ENCODE peak calls at places on chromosomes 7 and 10, in seven cellular contexts. H, V, R, U, S, X and N are unnamed samples.

GRCh38 chr7:135664046-135664589 is 1.8 kb downstream of the STMP1 start:
- DNase-seq in H (peak; percentile 43), S (no peak), U (no peak), X (no peak), R (no peak), V (peak; percentile 53), N (no peak)

GRCh38 chr10:96673318-96674099 is 46.8 kb downstream of the PIK3AP1 start:
- DNase-seq in R (no peak), H (no peak), X (peak; percentile 54), S (no peak), U (no peak), V (no peak), N (no peak)

GRCh38 chr10:13592306-13592705 is 5.5 kb downstream of the PRPF18 start:
- DNase-seq in U (no peak), V (no peak), H (no peak), X (no peak), S (no peak), R (no peak), N (no peak)

GRCh38 chr10:20029523-20029922 is 213.3 kb downstream of the PLXDC2 start:
- DNase-seq in X (no peak), U (no peak), S (no peak), H (no peak), V (no peak), R (no peak), N (no peak)

GRCh38 chr7:48126037-48126436 is 37.0 kb downstream of the UPP1 start:
- DNase-seq in X (no peak), V (no peak), H (no peak), S (no peak), R (no peak), U (no peak), N (no peak)

GRCh38 chr10:127384532-127384931 is 164.6 kb upstream of the NPS start:
- DNase-seq in H (no peak), X (no peak), V (no peak), S (no peak), R (no peak), U (no peak), N (no peak)

GRCh38 chr10:33263453-33263852 is 71.0 kb downstream of the NRP1 start:
- DNase-seq in V (no peak), U (no peak), H (peak; percentile 44), S (no peak), R (no peak), X (no peak), N (no peak)

GRCh38 chr10:688621-689426 is 644 bp downstream of the DIP2C start:
- DNase-seq in U (no peak), V (peak; percentile 34), H (peak; percentile 36), X (peak; percentile 39), R (peak; percentile 68), S (no peak), N (peak; percentile 21)

GRCh38 chr10:71453186-71453585 is 56.5 kb downstream of the CDH23 start:
- DNase-seq in H (no peak), R (no peak), S (no peak), U (no peak), X (no peak), V (no peak), N (no peak)

GRCh38 chr10:31803606-31804195 is 124.9 kb downstream of the ARHGAP12 start:
- DNase-seq in X (no peak), V (no peak), R (no peak), S (no peak), H (no peak), U (no peak), N (no peak)

GRCh38 chr7:108225531-108226181 is 95.5 kb upstream of the LAMB4 start:
- DNase-seq in R (no peak), U (no peak), X (no peak), V (no peak), H (no peak), S (no peak), N (no peak)

GRCh38 chr10:74113546-74113945 is 37.1 kb downstream of the AP3M1 start:
- DNase-seq in R (no peak), X (no peak), S (no peak), V (no peak), U (no peak), H (peak; percentile 64), N (no peak)

GRCh38 chr10:117339569-117339968 is 35.7 kb downstream of the PDZD8 start:
- DNase-seq in S (no peak), X (no peak), R (no peak), V (no peak), U (no peak), H (peak; percentile 47), N (no peak)

GRCh38 chr10:14879055-14879800 is 562 bp downstream of the SUV39H2 start:
- DNase-seq in V (peak; percentile 45), R (peak; percentile 53), S (peak; percentile 14), H (peak; percentile 2), X (peak; percentile 40), U (no peak), N (no peak)

GRCh38 chr10:102121739-102122372 is 1.7 kb upstream of the LDB1 start:
- DNase-seq in V (peak; percentile 92), H (no peak), U (no peak), R (peak; percentile 67), S (no peak), X (no peak), N (peak; percentile 33)

GRCh38 chr7:12475362-12476063 is 71.8 kb upstream of the VWDE start:
- DNase-seq in X (no peak), V (no peak), U (peak; percentile 71), S (no peak), R (no peak), H (peak; percentile 56), N (no peak)

GRCh38 chr7:69450436-69450835 is 147.8 kb upstream of the AUTS2 start:
- DNase-seq in H (no peak), R (no peak), X (no peak), S (no peak), U (no peak), V (peak; percentile 40), N (no peak)

GRCh38 chr10:127833804-127834203 is 58.9 kb downstream of the CLRN3 start:
- DNase-seq in V (no peak), S (no peak), R (no peak), H (no peak), U (no peak), X (no peak), N (no peak)

GRCh38 chr10:974785-975074 is 13.5 kb upstream of the GTPBP4 start:
- DNase-seq in X (no peak), V (no peak), R (no peak), S (no peak), U (no peak), H (no peak), N (no peak)

GRCh38 chr10:116811691-116812090 is 37.6 kb upstream of the ENO4 start:
- DNase-seq in U (no peak), H (no peak), R (no peak), S (no peak), V (no peak), X (no peak), N (no peak)

GRCh38 chr10:43793714-43794113 is 145.0 kb upstream of the ZNF32 start:
- DNase-seq in U (peak; percentile 68), H (peak; percentile 99), V (no peak), X (no peak), S (no peak), R (no peak), N (no peak)

GRCh38 chr10:71064413-71065118 is 147.8 kb upstream of the UNC5B start:
- DNase-seq in S (no peak), H (no peak), X (no peak), U (no peak), R (no peak), V (peak; percentile 25), N (no peak)

GRCh38 chr7:126790763-126791162 is 462.0 kb downstream of the GRM8 start:
- DNase-seq in U (peak; percentile 29), R (no peak), H (no peak), V (peak; percentile 46), S (no peak), X (no peak), N (no peak)

GRCh38 chr10:93464826-93465388 is 17.2 kb downstream of the MYOF start:
- DNase-seq in U (no peak), X (no peak), S (no peak), H (no peak), R (no peak), V (no peak), N (no peak)

GRCh38 chr10:103916901-103917300 is 1.1 kb downstream of the STN1 start:
- DNase-seq in U (no peak), V (no peak), H (no peak), R (no peak), S (no peak), X (peak; percentile 57), N (no peak)

GRCh38 chr7:158443014-158443687 is 144.5 kb downstream of the PTPRN2 start:
- DNase-seq in V (no peak), X (no peak), H (no peak), S (no peak), U (no peak), R (no peak), N (no peak)

GRCh38 chr10:65751218-65751617 is 1174.6 kb upstream of the LRRTM3 start:
- DNase-seq in R (no peak), S (no peak), U (no peak), H (no peak), X (no peak), V (no peak), N (no peak)